ENCODE peak calls at places on chromosomes 5 and 9, in five cellular contexts. N, S, F, Q and M are unnamed samples.

GRCh38 chr5:154901276-154901675 is 36.7 kb downstream of the GEMIN5 start:
- DNase-seq in S (no peak), N (no peak), Q (no peak), F (no peak), M (peak; percentile 10)

GRCh38 chr9:5357431-5358105 is 17.9 kb upstream of the RLN1 start:
- DNase-seq in F (no peak), Q (no peak), S (no peak), N (no peak), M (no peak)

GRCh38 chr5:1746371-1747078 is 53.1 kb downstream of the MRPL36 start:
- DNase-seq in S (peak; percentile 65), N (peak; percentile 79), F (no peak), Q (no peak), M (no peak)

GRCh38 chr9:32741706-32742105 is 41.6 kb upstream of the TMEM215 start:
- DNase-seq in N (no peak), Q (peak; percentile 43), S (no peak), F (peak; percentile 4), M (peak; percentile 41)

GRCh38 chr9:9498846-9499245 is 1114.0 kb downstream of the PTPRD start:
- DNase-seq in S (no peak), Q (no peak), F (no peak), N (no peak), M (no peak)

GRCh38 chr9:136533775-136534157 is 12.1 kb downstream of the NOTCH1 start:
- DNase-seq in F (no peak), S (no peak), N (peak; percentile 88), Q (no peak), M (no peak)

GRCh38 chr5:175202461-175203065 is 241.4 kb downstream of the DRD1 start:
- DNase-seq in N (no peak), S (no peak), F (no peak), Q (peak; percentile 3), M (peak; percentile 79)

GRCh38 chr5:89276566-89277305 is 393.8 kb upstream of the MEF2C start:
- DNase-seq in S (no peak), F (no peak), N (no peak), Q (peak; percentile 9), M (peak; percentile 53)

GRCh38 chr5:116789522-116789921 is 214.9 kb upstream of the SEMA6A start:
- DNase-seq in Q (no peak), N (no peak), F (no peak), S (no peak), M (no peak)

GRCh38 chr5:179624841-179625271 is 1.4 kb upstream of the HNRNPH1 start:
- DNase-seq in F (no peak), Q (no peak), N (peak; percentile 70), S (no peak), M (no peak)

GRCh38 chr5:102591650-102592049 is 92.8 kb upstream of the SLCO6A1 start:
- DNase-seq in Q (no peak), F (no peak), N (no peak), S (no peak), M (no peak)

GRCh38 chr9:35029852-35030251 is 40.3 kb downstream of the DNAJB5 start:
- DNase-seq in S (no peak), Q (no peak), F (no peak), N (no peak), M (no peak)

GRCh38 chr5:1524799-1525623 is 1.3 kb upstream of the LPCAT1 start:
- DNase-seq in Q (no peak), S (peak; percentile 67), N (peak; percentile 79), F (no peak), M (no peak)

GRCh38 chr9:136646827-136647711 is 15.6 kb upstream of the EGFL7 start:
- DNase-seq in S (no peak), F (no peak), Q (no peak), N (no peak), M (no peak)

GRCh38 chr5:171927345-171927941 is 79.0 kb downstream of the FBXW11 start:
- DNase-seq in N (no peak), F (no peak), Q (peak; percentile 31), S (no peak), M (no peak)

GRCh38 chr5:111507276-111507675 is 5.1 kb downstream of the STARD4 start:
- DNase-seq in Q (no peak), S (no peak), N (no peak), F (no peak), M (no peak)

GRCh38 chr9:88458716-88459115 is 70.5 kb downstream of the SPIN1 start:
- DNase-seq in F (no peak), S (no peak), Q (peak; percentile 66), N (no peak), M (peak; percentile 95)

GRCh38 chr9:74521009-74521408 is 23.9 kb downstream of the RORB start:
- DNase-seq in S (no peak), F (no peak), Q (no peak), N (no peak), M (peak; percentile 94)

GRCh38 chr5:33850100-33850594 is 41.6 kb downstream of the ADAMTS12 start:
- DNase-seq in F (no peak), Q (peak; percentile 64), S (no peak), N (no peak), M (peak; percentile 81)

GRCh38 chr5:14809369-14810144 is 62.0 kb downstream of the ANKH start:
- DNase-seq in Q (peak; percentile 81), F (no peak), N (peak; percentile 83), S (no peak), M (peak; percentile 92)

GRCh38 chr5:107570805-107571531 is 99.8 kb downstream of the EFNA5 start:
- DNase-seq in Q (peak; percentile 30), F (no peak), N (no peak), S (no peak), M (no peak)

GRCh38 chr5:150573867-150574817 is 66.2 kb downstream of the NDST1 start:
- DNase-seq in N (no peak), Q (no peak), S (no peak), F (no peak), M (no peak)

GRCh38 chr5:112635771-112636170 is 101.9 kb upstream of the APC start:
- DNase-seq in F (no peak), S (no peak), N (no peak), Q (no peak), M (no peak)

GRCh38 chr5:55575815-55576583 is 41.2 kb upstream of the PLPP1 start:
- DNase-seq in S (no peak), Q (peak; percentile 86), F (no peak), N (no peak), M (peak; percentile 80)

GRCh38 chr5:126811515-126812198 is 34.7 kb downstream of the LMNB1 start:
- DNase-seq in Q (peak; percentile 91), S (no peak), F (no peak), N (no peak), M (peak; percentile 86)

GRCh38 chr9:13083973-13084528 is 195.4 kb downstream of the MPDZ start:
- DNase-seq in S (no peak), N (no peak), Q (peak; percentile 46), F (no peak), M (peak; percentile 71)